ENCODE peak calls at places on chromosomes 11 and 22, in eight cellular contexts. F, L, O, S, Q, P, D and K are unnamed samples.

GRCh38 chr11:76166314-76166713 is 40.0 kb downstream of the WNT11 start:
- DNase-seq in F (peak), L (no peak), O (no peak), S (no peak), Q (no peak), P (no peak), D (no peak), K (no peak)

GRCh38 chr11:105524286-105524685 is 85.6 kb upstream of the GRIA4 start:
- DNase-seq in F (no peak), L (no peak), O (no peak), S (no peak), Q (no peak), P (no peak), D (no peak), K (no peak)

GRCh38 chr11:110907629-110908028 is 195.4 kb upstream of the ARHGAP20 start:
- DNase-seq in F (no peak), L (peak), O (no peak), S (no peak), Q (peak), P (no peak), D (no peak), K (peak)

GRCh38 chr11:104772806-104773241 is 125.4 kb downstream of the CASP12 start:
- DNase-seq in F (no peak), L (peak), O (no peak), S (no peak), Q (peak), P (no peak), D (no peak), K (peak)

GRCh38 chr11:116478205-116478604 is 294.6 kb downstream of the BUD13 start:
- DNase-seq in F (no peak), L (no peak), O (no peak), S (no peak), Q (no peak), P (no peak), D (no peak), K (no peak)

GRCh38 chr11:134120921-134121526 is 52.2 kb downstream of the JAM3 start:
- DNase-seq in F (no peak), L (peak), O (peak), S (no peak), Q (peak), P (no peak), D (no peak), K (peak)

GRCh38 chr11:124867700-124868099 is 2.5 kb downstream of the ROBO3 start:
- DNase-seq in F (peak), L (no peak), O (peak), S (peak), Q (peak), P (no peak), D (no peak), K (peak)

GRCh38 chr11:66818231-66818955 is 24.8 kb upstream of the RCE1 start:
- DNase-seq in F (no peak), L (no peak), O (peak), S (no peak), Q (no peak), P (no peak), D (no peak), K (no peak)

GRCh38 chr22:26677217-26677616 is 19.8 kb downstream of the MIAT start:
- DNase-seq in F (no peak), L (no peak), O (no peak), S (no peak), Q (no peak), P (no peak), D (no peak), K (no peak)

GRCh38 chr11:98260983-98261382 is 759.8 kb upstream of the CNTN5 start:
- DNase-seq in F (no peak), L (no peak), O (no peak), S (no peak), Q (no peak), P (no peak), D (no peak), K (no peak)

GRCh38 chr11:46363455-46363920 is 16.2 kb downstream of the DGKZ start:
- DNase-seq in F (no peak), L (no peak), O (no peak), S (no peak), Q (no peak), P (no peak), D (no peak), K (peak)

GRCh38 chr11:9760180-9760550 is 96.3 kb downstream of the SWAP70 start:
- DNase-seq in F (no peak), L (peak), O (no peak), S (no peak), Q (peak), P (no peak), D (no peak), K (peak)

GRCh38 chr11:36583667-36584066 is 10.6 kb upstream of the IFTAP start:
- DNase-seq in F (no peak), L (no peak), O (no peak), S (no peak), Q (no peak), P (no peak), D (no peak), K (no peak)

GRCh38 chr11:124769804-124770774 is 8.0 kb upstream of the ESAM start:
- DNase-seq in F (no peak), L (no peak), O (no peak), S (no peak), Q (no peak), P (no peak), D (no peak), K (peak)

GRCh38 chr11:84398017-84398626 is 1112.0 kb upstream of the CCDC90B start:
- DNase-seq in F (peak), L (no peak), O (no peak), S (peak), Q (peak), P (no peak), D (peak), K (no peak)

GRCh38 chr22:38314992-38315800 is 2.0 kb downstream of the CSNK1E start:
- DNase-seq in F (no peak), L (no peak), O (peak), S (no peak), Q (peak), P (no peak), D (no peak), K (no peak)

GRCh38 chr22:37500745-37501144 is 14.6 kb upstream of the MFNG start:
- DNase-seq in F (no peak), L (no peak), O (no peak), S (no peak), Q (no peak), P (no peak), D (no peak), K (no peak)

GRCh38 chr11:86182976-86183584 is 61.5 kb upstream of the EED start:
- DNase-seq in F (no peak), L (no peak), O (no peak), S (no peak), Q (no peak), P (no peak), D (no peak), K (no peak)